ENCODE peak calls at places on chromosome 4, in five cellular contexts. J is neuronal stem cell, U is pancreas, S is hepatocyte, T is thyroid gland. B is an unnamed sample.

GRCh38 chr4:53563824-53564223 is 27.5 kb downstream of the LNX1 start:
- DNase-seq in J (no peak), U (no peak), S (no peak), T (no peak), B (no peak)

GRCh38 chr4:90715242-90715641 is 588.0 kb downstream of the CCSER1 start:
- DNase-seq in J (no peak), U (no peak), S (no peak), T (no peak), B (no peak)

GRCh38 chr4:176320976-176321361 is 1.2 kb downstream of the SPCS3 start:
- DNase-seq in J (no peak), U (no peak), S (no peak), T (no peak), B (no peak)

GRCh38 chr4:74108457-74109115 is 9.6 kb upstream of the CXCL2 start:
- DNase-seq in J (no peak), U (no peak), S (no peak), T (no peak), B (no peak)

GRCh38 chr4:74202062-74202586 is 44.2 kb downstream of the MTHFD2L start:
- DNase-seq in J (no peak), U (no peak), S (peak), T (no peak), B (no peak)

GRCh38 chr4:168388890-168389289 is 70.3 kb upstream of the DDX60 start:
- DNase-seq in J (no peak), U (no peak), S (peak), T (no peak), B (no peak)

GRCh38 chr4:87117730-87118075 is 102.7 kb downstream of the KLHL8 start:
- DNase-seq in J (no peak), U (no peak), S (no peak), T (peak), B (no peak)

GRCh38 chr4:2793920-2794706 is 1.2 kb downstream of the SH3BP2 start:
- DNase-seq in J (no peak), U (peak), S (peak), T (peak), B (peak)

GRCh38 chr4:138992676-138993075 is 22.9 kb upstream of the NOCT start:
- DNase-seq in J (no peak), U (no peak), S (no peak), T (no peak), B (no peak)

GRCh38 chr4:182560358-182560757 is 317.2 kb downstream of the TENM3 start:
- DNase-seq in J (peak), U (no peak), S (peak), T (no peak), B (no peak)

GRCh38 chr4:109078724-109079123 is 223.7 kb downstream of the COL25A1 start:
- DNase-seq in J (no peak), U (no peak), S (no peak), T (peak), B (no peak)

GRCh38 chr4:147927377-147928137 is 195.7 kb downstream of the ARHGAP10 start:
- DNase-seq in J (no peak), U (no peak), S (no peak), T (no peak), B (no peak)

GRCh38 chr4:79025170-79025569 is 85.9 kb upstream of the PAQR3 start:
- DNase-seq in J (no peak), U (peak), S (no peak), T (no peak), B (no peak)

GRCh38 chr4:37365888-37366287 is 121.3 kb downstream of the NWD2 start:
- DNase-seq in J (no peak), U (no peak), S (no peak), T (no peak), B (no peak)

GRCh38 chr4:139767168-139767567 is 101.5 kb downstream of the MGST2 start:
- DNase-seq in J (no peak), U (no peak), S (no peak), T (no peak), B (no peak)

GRCh38 chr4:149203256-149204001 is 612.2 kb downstream of the IQCM start:
- DNase-seq in J (no peak), U (no peak), S (no peak), T (peak), B (no peak)

GRCh38 chr4:55762815-55763214 is 56.8 kb upstream of the EXOC1L start:
- DNase-seq in J (no peak), U (no peak), S (no peak), T (no peak), B (no peak)

GRCh38 chr4:140497428-140497775 is 691 bp downstream of the MGAT4D start:
- DNase-seq in J (no peak), U (no peak), S (no peak), T (no peak), B (no peak)

GRCh38 chr4:93658443-93658842 is 170.1 kb upstream of the ATOH1 start:
- DNase-seq in J (no peak), U (no peak), S (no peak), T (no peak), B (no peak)

GRCh38 chr4:130043796-130044195 is 947.8 kb downstream of the C4orf33 start:
- DNase-seq in J (no peak), U (no peak), S (peak), T (no peak), B (no peak)

GRCh38 chr4:2042207-2042946 is 16.8 kb upstream of the NAT8L start:
- DNase-seq in J (no peak), U (peak), S (peak), T (no peak), B (no peak)

GRCh38 chr4:156939801-156940200 is 31.8 kb downstream of the PDGFC start:
- DNase-seq in J (no peak), U (no peak), S (no peak), T (no peak), B (no peak)

GRCh38 chr4:137961051-137961438 is 281.1 kb downstream of the SLC7A11 start:
- DNase-seq in J (no peak), U (no peak), S (peak), T (peak), B (no peak)

GRCh38 chr4:879730-880079 is 52.4 kb downstream of the GAK start:
- DNase-seq in J (no peak), U (no peak), S (no peak), T (no peak), B (no peak)

DNA sequence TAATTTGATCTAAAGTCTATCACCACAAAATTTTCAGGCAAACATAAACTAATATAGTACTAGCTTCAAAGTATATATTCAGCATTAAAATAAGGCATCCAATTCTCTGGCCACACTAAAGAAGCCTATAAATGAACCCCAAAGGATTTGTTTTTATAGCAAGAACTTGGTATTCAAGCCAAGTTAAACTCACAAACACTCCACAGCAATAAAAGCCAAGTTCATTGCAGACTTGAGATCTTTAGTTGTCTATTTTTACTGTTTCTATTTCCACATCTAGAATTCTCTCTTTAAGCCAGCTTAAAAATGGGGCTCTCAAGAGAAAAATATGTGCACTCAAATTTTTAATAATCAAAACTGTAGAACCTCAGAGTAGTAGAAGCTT is 51.1 kb downstream of the WDFY3 start:
- DNase-seq in J (no peak), U (no peak), S (no peak), T (no peak), B (no peak)
- H3K27ac ChIP-seq in J (no peak), U (no peak), S (no peak), T (no peak), B (no peak)

DNA sequence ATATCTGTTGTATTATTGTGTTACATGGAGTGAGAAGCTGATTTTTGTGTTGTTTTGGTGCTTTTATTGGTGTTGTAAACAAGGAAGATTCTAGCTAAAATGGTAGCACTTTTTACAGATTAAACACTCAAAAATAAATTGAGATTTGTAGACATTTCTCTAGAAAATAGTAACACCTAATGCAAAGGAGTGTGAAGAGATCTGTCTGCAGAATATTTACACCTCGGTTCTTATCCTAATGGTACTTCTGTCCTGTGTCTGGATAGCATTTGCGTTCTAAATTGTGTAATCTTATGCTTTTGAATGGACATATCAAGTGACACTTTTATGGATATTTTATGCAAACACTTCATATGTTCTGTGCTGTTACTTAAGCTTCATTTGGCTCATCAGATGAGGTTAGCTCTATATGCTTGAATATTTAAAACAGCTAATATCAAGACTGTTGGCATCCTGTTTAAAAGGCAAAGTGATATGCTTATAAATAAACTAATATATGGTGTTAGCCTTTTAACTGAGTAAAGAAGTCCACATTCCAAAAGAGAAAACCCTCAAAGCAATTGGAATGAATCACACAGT is 6.0 kb downstream of the PCDH7 start:
- DNase-seq in J (no peak), U (no peak), S (no peak), T (no peak), B (no peak)
- H3K4me3 ChIP-seq in J (no peak), U (no peak), S (peak), T (no peak), B (no peak)

GRCh38 chr4:164956766-164957643 is 20.5 kb downstream of the TRIM61 start:
- DNase-seq in J (peak), U (peak), S (peak), T (peak), B (peak)
- H3K27ac ChIP-seq in J (peak), U (no peak), S (peak), T (no peak), B (no peak)

GRCh38 chr4:75584067-75584466 is 28.2 kb downstream of the ODAPH start:
- DNase-seq in J (no peak), U (no peak), S (no peak), T (peak), B (no peak)
- H3K4me3 ChIP-seq in J (no peak), U (no peak), S (no peak), T (no peak), B (no peak)

DNA sequence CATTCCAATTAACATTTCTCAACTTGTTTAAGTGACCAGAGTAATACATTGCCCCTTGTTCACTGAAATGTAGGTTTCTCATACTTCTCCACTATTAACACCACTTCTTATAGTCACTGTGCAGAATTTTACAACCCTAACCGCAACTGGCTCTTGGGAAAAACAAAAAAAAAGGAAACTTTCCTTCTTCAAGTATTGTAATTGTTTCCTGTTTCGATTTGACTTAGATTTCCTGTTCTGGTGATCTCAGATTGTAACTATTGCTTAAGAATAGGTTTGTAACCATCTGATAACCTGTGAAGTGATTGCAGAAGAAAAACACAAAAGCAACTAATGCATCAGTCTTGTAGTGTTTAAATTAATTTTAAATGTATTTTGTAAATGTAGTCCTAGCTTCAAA is 594.7 kb upstream of the GALNT7 start:
- DNase-seq in J (no peak), U (no peak), S (no peak), T (no peak), B (no peak)
- H3K27ac ChIP-seq in J (no peak), U (no peak), S (no peak), T (no peak), B (no peak)

GRCh38 chr4:105473340-105474109 is at the start of gene PPA2:
- DNase-seq in J (peak), U (peak), S (peak), T (peak), B (peak)
- H3K4me3 ChIP-seq in J (peak), U (peak), S (peak), T (peak), B (peak)

GRCh38 chr4:47075241-47075640 is 43.9 kb downstream of the GABRB1 start:
- DNase-seq in J (no peak), U (no peak), S (no peak), T (no peak), B (no peak)
- H3K27ac ChIP-seq in J (no peak), U (no peak), S (no peak), T (no peak), B (no peak)

DNA sequence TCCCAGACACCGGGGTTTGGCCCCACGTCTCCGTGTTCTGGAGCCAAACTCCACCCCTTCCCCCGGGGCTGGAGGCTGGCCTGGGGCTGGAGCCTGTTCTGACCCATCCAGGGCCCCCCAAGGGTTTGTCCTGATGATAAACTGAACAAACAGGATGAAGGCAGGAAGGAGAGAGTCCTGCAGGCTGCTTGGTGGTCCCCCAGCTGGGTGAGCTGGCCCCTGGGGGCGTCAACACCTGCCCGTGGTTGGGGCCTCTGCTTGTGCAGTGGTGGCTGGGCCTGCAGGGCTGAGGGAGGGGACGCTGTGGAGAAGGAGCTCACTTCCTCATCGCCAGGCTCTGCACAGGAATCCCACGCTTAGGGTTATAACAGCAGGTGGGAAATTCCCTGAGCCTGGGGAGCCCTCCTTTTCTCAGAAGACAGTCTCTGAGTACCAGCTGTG is 2.3 kb downstream of the SH3TC1 start:
- DNase-seq in J (no peak), U (no peak), S (no peak), T (peak), B (no peak)
- H3K4me3 ChIP-seq in J (no peak), U (no peak), S (no peak), T (peak), B (no peak)

DNA sequence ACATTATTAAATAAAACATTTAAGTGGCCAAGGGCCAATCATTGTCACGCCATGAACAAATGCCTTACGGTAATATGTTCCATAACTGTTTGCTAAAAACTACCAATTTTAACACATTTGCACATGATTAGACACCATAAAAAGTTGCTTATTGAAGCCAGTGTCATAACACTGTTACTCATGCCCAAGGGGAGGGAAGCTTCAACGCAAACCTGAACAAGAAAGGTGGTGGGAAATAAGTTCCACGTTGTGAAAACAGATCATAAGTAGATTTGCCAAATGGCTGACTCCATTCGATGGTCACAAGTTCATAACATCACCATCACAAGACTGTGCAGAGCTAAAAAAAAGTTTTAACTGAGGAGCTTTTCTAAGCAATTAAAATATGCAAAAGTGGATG is 739.2 kb upstream of the FAM241A start:
- DNase-seq in J (no peak), U (no peak), S (no peak), T (no peak), B (no peak)
- H3K27ac ChIP-seq in J (no peak), U (no peak), S (no peak), T (no peak), B (no peak)

B was measured in adrenal gland.